ENCODE peak calls at places on chromosomes 3 and 15, in four cellular contexts. A is EL, P is T1000, U is iPS-NIHi11. H is an unnamed sample.

GRCh38 chr3:42014949-42015533 is 53.1 kb upstream of the ULK4 start:
- DNase-seq in A (peak), P (no peak), U (peak), H (no peak)

GRCh38 chr15:39717134-39717533 is 65.5 kb downstream of the FSIP1 start:
- DNase-seq in A (no peak), P (no peak), U (no peak), H (no peak)

GRCh38 chr3:46070458-46071136 is 43.3 kb upstream of the XCR1 start:
- DNase-seq in A (no peak), P (no peak), U (no peak), H (no peak)

GRCh38 chr3:55965776-55966175 is 478.7 kb upstream of the WNT5A start:
- DNase-seq in A (no peak), P (no peak), U (no peak), H (no peak)

GRCh38 chr15:48559270-48559669 is 86.2 kb downstream of the FBN1 start:
- DNase-seq in A (peak), P (no peak), U (peak), H (peak)

GRCh38 chr3:197440717-197441303 is 115.0 kb downstream of the BDH1 start:
- DNase-seq in A (no peak), P (no peak), U (no peak), H (no peak)

GRCh38 chr3:27880969-27881892 is 159.1 kb upstream of the EOMES start:
- DNase-seq in A (no peak), P (no peak), U (no peak), H (no peak)

GRCh38 chr3:119326976-119327375 is 32.8 kb downstream of the ARHGAP31 start:
- DNase-seq in A (no peak), P (no peak), U (no peak), H (no peak)

GRCh38 chr3:63909431-63909830 is 2.8 kb downstream of the SCAANT1 start:
- DNase-seq in A (peak), P (no peak), U (no peak), H (no peak)

GRCh38 chr3:126678691-126679317 is 23.9 kb upstream of the TXNRD3 start:
- DNase-seq in A (no peak), P (no peak), U (no peak), H (no peak)

GRCh38 chr3:172543419-172543818 is 20.2 kb upstream of the TNFSF10 start:
- DNase-seq in A (no peak), P (no peak), U (no peak), H (no peak)

GRCh38 chr3:183564046-183564445 is 8.5 kb upstream of the KLHL6 start:
- DNase-seq in A (no peak), P (no peak), U (no peak), H (no peak)

GRCh38 chr15:73605759-73606423 is 27.3 kb downstream of the NPTN start:
- DNase-seq in A (no peak), P (no peak), U (no peak), H (no peak)

GRCh38 chr15:40065166-40065565 is 26.2 kb upstream of the SRP14 start:
- DNase-seq in A (no peak), P (no peak), U (no peak), H (no peak)

GRCh38 chr3:71681224-71681668 is 44.0 kb downstream of the EIF4E3 start:
- DNase-seq in A (peak), P (no peak), U (peak), H (peak)